ENCODE peak calls at places on chromosome 1, in five cellular contexts. N, T, O, H and I are unnamed samples.
A peak's percentile ranks its signal among the peaks of the same experiment; 100 is the strongest.

GRCh38 chr1:203526572-203526971 is 32.6 kb downstream of the OPTC start:
- DNase-seq in H (no peak), O (no peak), N (peak; percentile 39), T (no peak), I (peak; percentile 61)

GRCh38 chr1:31723828-31724359 is 20.1 kb upstream of the COL16A1 start:
- DNase-seq in H (peak; percentile 21), N (peak; percentile 97), T (peak; percentile 84), O (no peak), I (peak; percentile 84)

GRCh38 chr1:32890516-32891240 is 4.4 kb downstream of the HPCA start:
- DNase-seq in N (peak; percentile 38), H (no peak), T (no peak), O (no peak), I (no peak)

GRCh38 chr1:9826616-9827015 is 2.9 kb upstream of the CLSTN1 start:
- DNase-seq in T (no peak), H (no peak), N (no peak), O (no peak), I (no peak)

GRCh38 chr1:186828612-186829542 is at the start of gene PLA2G4A:
- DNase-seq in N (peak; percentile 60), T (peak; percentile 85), O (peak; percentile 85), H (no peak), I (no peak)

GRCh38 chr1:17700363-17700762 is 54.8 kb upstream of the ACTL8 start:
- DNase-seq in O (no peak), H (no peak), N (no peak), T (no peak), I (no peak)

GRCh38 chr1:179079113-179079761 is 2.6 kb upstream of the TOR3A start:
- DNase-seq in T (peak; percentile 88), H (peak; percentile 62), N (peak; percentile 76), O (peak; percentile 86), I (peak; percentile 49)

GRCh38 chr1:173870252-173871075 is 2.3 kb downstream of the ZBTB37 start:
- DNase-seq in H (no peak), O (no peak), N (no peak), T (no peak), I (peak; percentile 56)

GRCh38 chr1:236451796-236452373 is 57.8 kb downstream of the EDARADD start:
- DNase-seq in O (peak; percentile 46), T (peak; percentile 43), H (no peak), N (peak; percentile 85), I (peak; percentile 13)

GRCh38 chr1:53686371-53687267 is 52.3 kb downstream of the GLIS1 start:
- DNase-seq in N (no peak), T (peak; percentile 10), H (no peak), O (no peak), I (no peak)

GRCh38 chr1:53682881-53683280 is 56.1 kb downstream of the GLIS1 start:
- DNase-seq in T (no peak), O (no peak), H (no peak), N (no peak), I (no peak)

GRCh38 chr1:53685272-53686051 is 53.5 kb downstream of the GLIS1 start:
- DNase-seq in T (peak; percentile 22), H (no peak), O (no peak), N (peak; percentile 73), I (no peak)

GRCh38 chr1:53683986-53684740 is 54.8 kb downstream of the GLIS1 start:
- DNase-seq in O (no peak), T (no peak), N (peak; percentile 82), H (no peak), I (no peak)

GRCh38 chr1:53684741-53685140 is 54.2 kb downstream of the GLIS1 start:
- DNase-seq in T (no peak), H (no peak), N (no peak), O (no peak), I (no peak)
- H3K4me1 ChIP-seq in T (no peaks in the 10 kb centered on the region), H (peaks cover 8% of the 10 kb centered on the region), N (peaks cover 11% of the 10 kb centered on the region), O (no peaks in the 10 kb centered on the region), I (no peaks in the 10 kb centered on the region)

GRCh38 chr1:207698822-207699483 is 52.9 kb upstream of the CD46 start:
- DNase-seq in H (peak; percentile 13), O (peak; percentile 81), N (peak; percentile 91), T (peak; percentile 75), I (peak; percentile 84)
- H3K4me1 ChIP-seq in H (no peaks in the 10 kb centered on the region), O (no peaks in the 10 kb centered on the region), N (no peaks in the 10 kb centered on the region), T (no peaks in the 10 kb centered on the region), I (peaks cover 3% of the 10 kb centered on the region)

GRCh38 chr1:74946389-74946788 is 187.8 kb upstream of the LHX8 start:
- DNase-seq in N (no peak), O (no peak), T (no peak), H (no peak), I (no peak)

GRCh38 chr1:74937176-74937575 is 197.0 kb upstream of the LHX8 start:
- DNase-seq in H (no peak), O (no peak), T (no peak), N (no peak), I (peak; percentile 9)

GRCh38 chr1:74943046-74943445 is 191.1 kb upstream of the LHX8 start:
- DNase-seq in H (no peak), T (no peak), N (no peak), O (no peak), I (no peak)
- H3K4me1 ChIP-seq in H (no peaks in the 10 kb centered on the region), T (no peaks in the 10 kb centered on the region), N (no peaks in the 10 kb centered on the region), O (no peaks in the 10 kb centered on the region), I (no peaks in the 10 kb centered on the region)

DNA sequence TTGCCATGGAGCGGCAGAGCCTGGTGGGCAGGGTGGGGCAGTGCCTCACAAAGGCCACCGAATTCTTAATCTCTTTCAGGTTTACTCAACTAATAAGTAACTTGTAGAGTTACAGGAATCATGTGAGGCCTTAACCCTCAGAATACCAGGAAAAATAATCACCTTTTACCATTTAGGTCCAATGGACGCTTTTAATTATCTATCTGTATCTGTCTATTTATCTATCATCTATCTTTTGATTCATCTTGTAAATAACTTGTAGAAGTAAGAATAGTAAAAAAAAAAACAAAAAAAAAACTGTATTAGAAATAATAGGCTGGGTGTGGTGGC is 11.8 kb upstream of the S100A11 start:
- DNase-seq in H (no peak), O (no peak), T (no peak), N (no peak), I (no peak)
- H3K4me1 ChIP-seq in H (peaks cover 23% of the 10 kb centered on the region), O (peaks cover 45% of the 10 kb centered on the region), T (peaks cover 9% of the 10 kb centered on the region), N (no peaks in the 10 kb centered on the region), I (peaks cover 12% of the 10 kb centered on the region)

GRCh38 chr1:221711156-221711577 is 30.7 kb downstream of the DUSP10 start:
- DNase-seq in N (no peak), H (no peak), O (no peak), T (no peak), I (no peak)

GRCh38 chr1:221712776-221713431 is 29.0 kb downstream of the DUSP10 start:
- DNase-seq in N (no peak), H (peak; percentile 88), T (no peak), O (no peak), I (no peak)

GRCh38 chr1:221712198-221712684 is 29.6 kb downstream of the DUSP10 start:
- DNase-seq in H (peak; percentile 75), O (peak; percentile 75), T (peak; percentile 60), N (no peak), I (peak; percentile 17)

GRCh38 chr1:221709854-221710253 is 32.0 kb downstream of the DUSP10 start:
- DNase-seq in T (no peak), O (no peak), H (no peak), N (no peak), I (no peak)

GRCh38 chr1:221711642-221712041 is 30.2 kb downstream of the DUSP10 start:
- DNase-seq in N (no peak), T (no peak), H (no peak), O (no peak), I (no peak)
- H3K4me1 ChIP-seq in N (peaks cover 21% of the 10 kb centered on the region), T (peaks cover 35% of the 10 kb centered on the region), H (peaks cover 70% of the 10 kb centered on the region), O (peaks cover 81% of the 10 kb centered on the region), I (peaks cover 87% of the 10 kb centered on the region)